ENCODE peak calls at places on chromosomes 3 and 15, in six cellular contexts. K, A, N, V, X and E are unnamed samples.

GRCh38 chr15:93072011-93072410 is 17.0 kb downstream of the RGMA start:
- DNase-seq in K (no peak), A (no peak), N (no peak), V (no peak), X (no peak), E (no peak)

GRCh38 chr15:79089890-79090486 is 592 bp downstream of the RASGRF1 start:
- DNase-seq in K (no peak), A (no peak), N (no peak), V (no peak), X (peak), E (no peak)

GRCh38 chr15:62147149-62148013 is 17.7 kb downstream of the C2CD4B start:
- DNase-seq in K (no peak), A (no peak), N (no peak), V (no peak), X (no peak), E (no peak)

GRCh38 chr3:124791639-124792111 is 61.4 kb downstream of the UMPS start:
- DNase-seq in K (peak), A (no peak), N (no peak), V (peak), X (no peak), E (peak)

GRCh38 chr3:6860911-6861330 is at the start of gene GRM7:
- DNase-seq in K (no peak), A (no peak), N (no peak), V (no peak), X (peak), E (no peak)

GRCh38 chr15:84826369-84826823 is 9.2 kb downstream of the ALPK3 start:
- DNase-seq in K (no peak), A (no peak), N (no peak), V (no peak), X (peak), E (no peak)

GRCh38 chr15:95291878-95292472 is 1038.5 kb upstream of the NR2F2 start:
- DNase-seq in K (no peak), A (peak), N (no peak), V (no peak), X (no peak), E (peak)

GRCh38 chr3:123093696-123094095 is 26.9 kb downstream of the PDIA5 start:
- DNase-seq in K (no peak), A (no peak), N (no peak), V (no peak), X (no peak), E (no peak)

GRCh38 chr15:69498282-69498681 is 45.7 kb downstream of the RPLP1 start:
- DNase-seq in K (no peak), A (no peak), N (no peak), V (no peak), X (no peak), E (no peak)

GRCh38 chr15:68057758-68058157 is 3.6 kb downstream of the PIAS1 start:
- DNase-seq in K (no peak), A (no peak), N (no peak), V (no peak), X (no peak), E (no peak)

GRCh38 chr15:61390138-61390537 is 161.0 kb upstream of the RORA start:
- DNase-seq in K (no peak), A (no peak), N (no peak), V (no peak), X (no peak), E (no peak)

GRCh38 chr15:99085413-99086326 is 19.2 kb upstream of the SYNM start:
- DNase-seq in K (no peak), A (no peak), N (no peak), V (peak), X (no peak), E (peak)

GRCh38 chr15:55770261-55770660 is 27.3 kb upstream of the PRTG start:
- DNase-seq in K (no peak), A (no peak), N (no peak), V (peak), X (no peak), E (no peak)

GRCh38 chr3:155859859-155860258 is 5.6 kb upstream of the SLC33A1 start:
- DNase-seq in K (no peak), A (peak), N (no peak), V (no peak), X (no peak), E (peak)

GRCh38 chr3:88219138-88219792 is 69.5 kb downstream of the C3orf38 start:
- DNase-seq in K (no peak), A (peak), N (no peak), V (peak), X (peak), E (peak)

GRCh38 chr15:63405683-63406456 is 24.2 kb upstream of the CA12 start:
- DNase-seq in K (no peak), A (no peak), N (no peak), V (no peak), X (no peak), E (no peak)

GRCh38 chr15:40346579-40347558 is 4.0 kb upstream of the PHGR1 start:
- DNase-seq in K (no peak), A (no peak), N (no peak), V (no peak), X (no peak), E (no peak)

GRCh38 chr3:17398959-17399551 is 343.4 kb downstream of the TBC1D5 start:
- DNase-seq in K (no peak), A (peak), N (no peak), V (no peak), X (no peak), E (no peak)

GRCh38 chr3:48268381-48268935 is 27.6 kb downstream of the ZNF589 start:
- DNase-seq in K (no peak), A (peak), N (no peak), V (no peak), X (no peak), E (no peak)

GRCh38 chr3:144820726-144821125 is 849.1 kb downstream of the DIPK2A start:
- DNase-seq in K (no peak), A (no peak), N (no peak), V (no peak), X (no peak), E (no peak)

GRCh38 chr15:96366526-96366877 is 36.0 kb downstream of the NR2F2 start:
- DNase-seq in K (no peak), A (peak), N (no peak), V (no peak), X (no peak), E (no peak)

GRCh38 chr3:24401090-24401810 is 93.4 kb downstream of the THRB start:
- DNase-seq in K (no peak), A (no peak), N (no peak), V (no peak), X (no peak), E (no peak)

GRCh38 chr15:76147906-76148553 is 88.2 kb downstream of the TMEM266 start:
- DNase-seq in K (no peak), A (peak), N (peak), V (peak), X (peak), E (no peak)

GRCh38 chr3:64913515-64913914 is 225.7 kb upstream of the ADAMTS9 start:
- DNase-seq in K (no peak), A (no peak), N (no peak), V (no peak), X (no peak), E (no peak)

GRCh38 chr3:142976621-142977398 is 13.3 kb upstream of the PAQR9 start:
- DNase-seq in K (peak), A (no peak), N (peak), V (peak), X (no peak), E (peak)

GRCh38 chr15:73321496-73322344 is 47.0 kb downstream of the HCN4 start:
- DNase-seq in K (no peak), A (no peak), N (no peak), V (no peak), X (no peak), E (no peak)

GRCh38 chr15:25738171-25738792 is 124.8 kb downstream of the ATP10A start:
- DNase-seq in K (no peak), A (no peak), N (no peak), V (no peak), X (no peak), E (no peak)

GRCh38 chr3:74537164-74537563 is 77.3 kb downstream of the CNTN3 start:
- DNase-seq in K (no peak), A (no peak), N (no peak), V (peak), X (no peak), E (peak)

GRCh38 chr15:48419896-48420295 is 88.7 kb downstream of the DUT start:
- DNase-seq in K (no peak), A (no peak), N (no peak), V (no peak), X (no peak), E (no peak)

GRCh38 chr15:61640751-61641150 is 411.6 kb upstream of the RORA start:
- DNase-seq in K (no peak), A (no peak), N (no peak), V (no peak), X (no peak), E (no peak)

GRCh38 chr3:64187065-64187959 is 38.0 kb downstream of the PRICKLE2 start:
- DNase-seq in K (peak), A (no peak), N (peak), V (peak), X (no peak), E (peak)

GRCh38 chr3:63151893-63152292 is 126.2 kb upstream of the SYNPR start:
- DNase-seq in K (no peak), A (no peak), N (no peak), V (no peak), X (no peak), E (no peak)

GRCh38 chr3:124764746-124765145 is 34.5 kb downstream of the UMPS start:
- DNase-seq in K (no peak), A (no peak), N (no peak), V (no peak), X (no peak), E (no peak)

GRCh38 chr15:86690566-86690965 is 610.9 kb downstream of the AGBL1 start:
- DNase-seq in K (no peak), A (no peak), N (no peak), V (no peak), X (no peak), E (no peak)

GRCh38 chr15:86691091-86691490 is 611.4 kb downstream of the AGBL1 start:
- DNase-seq in K (no peak), A (no peak), N (no peak), V (no peak), X (no peak), E (no peak)

DNA sequence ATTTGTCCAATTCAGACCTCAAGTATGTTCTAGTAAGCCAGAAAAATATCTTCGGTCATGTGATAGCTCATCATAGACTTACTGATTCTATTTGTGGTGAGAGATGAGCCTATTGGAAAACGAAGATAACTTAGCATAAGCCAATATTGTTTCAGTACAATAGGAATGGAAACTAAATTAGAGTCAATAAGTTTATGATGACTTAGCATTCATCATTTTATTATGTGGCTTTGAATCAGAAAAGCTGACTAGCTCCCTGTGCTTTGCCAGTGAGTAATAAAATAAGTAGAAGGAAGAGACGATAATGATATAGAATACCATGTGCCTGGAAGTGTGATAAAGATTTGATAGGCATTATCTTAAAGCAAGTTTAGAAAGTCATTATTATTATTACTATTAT is 605.6 kb downstream of the AGBL1 start:
- DNase-seq in K (no peak), A (no peak), N (no peak), V (no peak), X (no peak), E (no peak)
- TF ChIP-seq CTCF in K (no peak), A (no peak), N (no peak), V (no peak), X (no peak), E (no peak)

GRCh38 chr3:173045770-173046382 is 95.2 kb downstream of the SPATA16 start:
- DNase-seq in K (no peak), A (no peak), N (no peak), V (no peak), X (no peak), E (no peak)
- TF ChIP-seq CTCF in K (peak), A (no peak), N (peak), V (peak), X (no peak), E (peak)

GRCh38 chr3:107413264-107413663 is 36.0 kb downstream of the CCDC54 start:
- DNase-seq in K (no peak), A (no peak), N (no peak), V (no peak), X (peak), E (no peak)
- TF ChIP-seq CTCF in K (no peak), A (no peak), N (no peak), V (no peak), X (no peak), E (no peak)

GRCh38 chr3:104279617-104280016 is 1087.1 kb upstream of the ALCAM start:
- DNase-seq in K (no peak), A (no peak), N (no peak), V (no peak), X (no peak), E (peak)
- TF ChIP-seq CTCF in K (no peak), A (no peak), N (no peak), V (no peak), X (no peak), E (no peak)

DNA sequence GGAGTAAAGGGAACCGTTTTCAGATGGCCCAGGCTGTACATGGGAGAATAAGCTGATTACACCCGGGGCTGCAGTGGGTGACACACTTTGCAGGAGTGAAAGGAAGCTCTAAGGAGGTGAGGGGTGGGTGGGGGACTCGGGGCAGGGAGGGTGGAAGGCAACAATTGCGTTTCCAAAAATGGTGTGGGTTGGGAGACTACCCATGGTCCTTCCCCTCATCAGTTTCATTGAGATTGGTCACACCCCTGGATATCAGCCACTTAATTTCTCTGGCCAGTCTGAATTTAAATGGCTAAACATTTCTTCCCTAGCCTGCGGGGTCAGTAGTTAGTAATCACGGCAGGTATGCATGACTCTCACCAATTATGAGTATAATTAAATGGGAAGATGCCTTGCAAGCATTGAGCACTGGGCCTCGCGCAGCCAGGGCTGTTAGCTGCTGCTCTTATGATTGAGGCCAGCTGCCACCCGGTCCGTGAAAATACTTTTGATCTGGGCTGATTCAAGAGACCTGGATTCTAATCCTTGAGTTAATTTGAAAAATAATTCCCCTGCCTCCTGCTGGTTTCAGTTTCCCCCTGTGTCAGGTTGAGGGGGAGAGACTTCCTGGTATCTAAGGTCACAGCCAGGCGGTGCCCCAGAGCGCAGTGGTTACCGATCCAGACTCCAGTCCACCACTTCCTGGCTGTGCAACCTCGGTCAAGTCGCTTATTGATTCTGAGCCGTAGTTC is 23.3 kb downstream of the SLC6A6 start:
- DNase-seq in K (no peak), A (no peak), N (no peak), V (no peak), X (no peak), E (no peak)
- TF ChIP-seq CTCF in K (peak), A (no peak), N (no peak), V (peak), X (no peak), E (no peak)

DNA sequence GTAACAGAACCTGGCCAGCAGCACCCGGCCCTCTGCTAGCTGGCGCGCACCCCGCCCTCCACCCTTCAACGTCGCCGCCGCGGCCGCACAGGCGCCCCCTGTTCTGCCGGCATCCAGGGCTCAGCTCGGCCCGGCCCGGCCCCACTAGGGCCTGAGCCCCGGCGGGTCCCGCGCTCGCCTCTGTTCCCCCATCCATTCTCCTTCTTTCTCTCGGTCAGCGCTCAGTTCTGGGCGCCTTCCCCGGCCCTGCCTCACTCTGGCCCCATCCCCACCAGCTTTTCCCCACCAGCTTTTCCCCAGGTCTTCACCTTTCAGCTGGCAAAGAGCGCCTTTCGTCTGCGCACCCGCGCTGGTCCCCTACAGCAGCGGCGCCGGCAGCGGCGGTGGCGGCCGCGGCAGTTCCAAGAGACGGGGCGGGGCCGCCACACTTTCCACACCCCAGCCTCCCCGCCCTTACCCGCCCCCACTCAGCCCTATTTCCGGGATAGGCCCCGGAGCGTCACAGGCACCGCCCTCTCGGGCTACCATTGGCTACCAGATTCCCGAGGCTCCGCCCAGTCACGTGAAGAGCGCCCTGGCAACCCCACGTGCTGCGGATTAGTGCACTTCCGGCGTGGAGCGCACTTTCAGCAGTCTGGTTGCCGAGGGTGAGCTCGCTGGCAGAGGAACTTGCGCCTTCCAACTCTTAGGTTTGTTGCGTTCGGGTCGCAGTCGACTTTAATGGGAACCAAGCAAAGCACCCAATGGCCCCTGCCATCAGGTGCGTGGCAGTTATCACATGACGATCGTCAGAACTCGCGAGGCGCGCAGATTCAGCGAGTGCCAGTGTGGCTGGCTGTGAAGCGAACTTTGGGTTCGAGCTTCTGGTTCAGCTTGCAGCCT is at the start of gene EIF5A2:
- DNase-seq in K (peak), A (peak), N (peak), V (peak), X (peak), E (peak)
- TF ChIP-seq CTCF in K (no peak), A (no peak), N (peak), V (no peak), X (no peak), E (peak)

GRCh38 chr3:178795349-178795748 is 259.1 kb downstream of the KCNMB2 start:
- DNase-seq in K (no peak), A (no peak), N (no peak), V (no peak), X (peak), E (no peak)

GRCh38 chr3:178794711-178795110 is 258.5 kb downstream of the KCNMB2 start:
- DNase-seq in K (no peak), A (no peak), N (no peak), V (no peak), X (no peak), E (no peak)
- TF ChIP-seq CTCF in K (no peak), A (no peak), N (no peak), V (no peak), X (no peak), E (no peak)